ENCODE peak calls at places on chromosomes 1 and 21, in eight cellular contexts. P is nephron progenitor cell; C is fibroblast of lung; Z is fibroblast of the aortic adventitia; M is CD8-positive, alpha-beta T cell; L is upper lobe of right lung; H is endothelial cell; I is foreskin keratinocyte. T is an unnamed sample.

GRCh38 chr1:23424171-23424959 is at the start of gene TCEA3:
- DNase-seq in P (peak), C (no peak), Z (no peak), M (peak), L (peak), H (no peak), I (no peak), T (no peak)

GRCh38 chr1:3402258-3403010 is 52.0 kb upstream of the ARHGEF16 start:
- DNase-seq in P (no peak), C (peak), Z (peak), M (no peak), L (no peak), H (no peak), I (no peak), T (no peak)

GRCh38 chr1:36762174-36762573 is 272.1 kb downstream of the GRIK3 start:
- DNase-seq in P (no peak), C (no peak), Z (no peak), M (no peak), L (peak), H (no peak), I (no peak), T (no peak)

GRCh38 chr1:168234846-168235547 is 9.2 kb downstream of the SFT2D2 start:
- DNase-seq in P (no peak), C (peak), Z (peak), M (no peak), L (no peak), H (peak), I (peak), T (no peak)

GRCh38 chr1:93845554-93846150 is 33.4 kb downstream of the DNTTIP2 start:
- DNase-seq in P (peak), C (peak), Z (peak), M (no peak), L (no peak), H (no peak), I (peak), T (no peak)

GRCh38 chr1:65174585-65174984 is 26.6 kb downstream of the AK4 start:
- DNase-seq in P (no peak), C (peak), Z (peak), M (no peak), L (no peak), H (no peak), I (peak), T (no peak)

GRCh38 chr1:82329226-82329625 is 528.5 kb downstream of the ADGRL2 start:
- DNase-seq in P (no peak), C (no peak), Z (no peak), M (no peak), L (no peak), H (no peak), I (no peak), T (no peak)

GRCh38 chr1:238272145-238272544 is 381.4 kb upstream of the ZP4 start:
- DNase-seq in P (no peak), C (no peak), Z (no peak), M (no peak), L (no peak), H (no peak), I (no peak), T (no peak)

GRCh38 chr1:234582186-234582585 is 27.8 kb downstream of the IRF2BP2 start:
- DNase-seq in P (no peak), C (no peak), Z (no peak), M (no peak), L (no peak), H (no peak), I (no peak), T (no peak)

GRCh38 chr1:223771814-223772770 is 59.8 kb downstream of the CAPN2 start:
- DNase-seq in P (no peak), C (peak), Z (peak), M (no peak), L (no peak), H (peak), I (peak), T (no peak)

GRCh38 chr1:202811296-202812175 is 782 bp downstream of the PCAT6 start:
- DNase-seq in P (peak), C (no peak), Z (no peak), M (no peak), L (no peak), H (peak), I (no peak), T (no peak)

GRCh38 chr1:65948609-65949229 is 156.0 kb downstream of the PDE4B start:
- DNase-seq in P (no peak), C (peak), Z (peak), M (no peak), L (no peak), H (peak), I (no peak), T (no peak)

GRCh38 chr1:104064391-104064790 is 314.7 kb downstream of the AMY1C start:
- DNase-seq in P (no peak), C (peak), Z (no peak), M (no peak), L (no peak), H (no peak), I (peak), T (no peak)

GRCh38 chr1:19495816-19496528 is 10.6 kb upstream of the CAPZB start:
- DNase-seq in P (no peak), C (peak), Z (peak), M (no peak), L (no peak), H (no peak), I (no peak), T (no peak)

GRCh38 chr1:180560868-180561600 is 2.3 kb downstream of the OVAAL start:
- DNase-seq in P (no peak), C (peak), Z (peak), M (no peak), L (no peak), H (no peak), I (peak), T (no peak)

GRCh38 chr1:41151846-41152245 is 90.3 kb downstream of the SCMH1 start:
- DNase-seq in P (no peak), C (peak), Z (peak), M (no peak), L (no peak), H (no peak), I (no peak), T (no peak)

GRCh38 chr1:24501371-24502167 is 1.1 kb upstream of the RCAN3 start:
- DNase-seq in P (no peak), C (no peak), Z (no peak), M (peak), L (no peak), H (peak), I (peak), T (no peak)

GRCh38 chr1:229437443-229437842 is 3.5 kb upstream of the ACTA1 start:
- DNase-seq in P (no peak), C (peak), Z (peak), M (no peak), L (no peak), H (no peak), I (no peak), T (no peak)

GRCh38 chr1:7447093-7447492 is 324.0 kb upstream of the VAMP3 start:
- DNase-seq in P (no peak), C (no peak), Z (no peak), M (no peak), L (no peak), H (no peak), I (no peak), T (no peak)

GRCh38 chr1:57254006-57254405 is 169.9 kb downstream of the DAB1 start:
- DNase-seq in P (no peak), C (peak), Z (peak), M (no peak), L (no peak), H (no peak), I (peak), T (no peak)

GRCh38 chr1:12594966-12595838 is 22.8 kb downstream of the DHRS3 start:
- DNase-seq in P (peak), C (peak), Z (peak), M (peak), L (peak), H (peak), I (no peak), T (no peak)

GRCh38 chr1:100643430-100644196 is 75.9 kb upstream of the VCAM1 start:
- DNase-seq in P (no peak), C (peak), Z (peak), M (no peak), L (no peak), H (no peak), I (no peak), T (no peak)

GRCh38 chr1:52365746-52366516 is at the start of gene CC2D1B:
- DNase-seq in P (peak), C (peak), Z (peak), M (peak), L (peak), H (peak), I (peak), T (peak)

GRCh38 chr1:41682845-41683630 is 198.6 kb upstream of the EDN2 start:
- DNase-seq in P (no peak), C (peak), Z (no peak), M (no peak), L (peak), H (no peak), I (no peak), T (no peak)

GRCh38 chr1:61446531-61446991 is 278.4 kb downstream of the TM2D1 start:
- DNase-seq in P (no peak), C (peak), Z (peak), M (no peak), L (no peak), H (no peak), I (no peak), T (no peak)

GRCh38 chr21:27584266-27584665 is 617.4 kb upstream of the ADAMTS5 start:
- DNase-seq in P (no peak), C (no peak), Z (no peak), M (no peak), L (no peak), H (no peak), I (no peak), T (no peak)

GRCh38 chr21:42959754-42960153 is 14.6 kb upstream of the PKNOX1 start:
- DNase-seq in P (no peak), C (no peak), Z (no peak), M (no peak), L (no peak), H (no peak), I (no peak), T (no peak)

GRCh38 chr1:115408489-115409002 is 70.5 kb upstream of the NGF start:
- DNase-seq in P (no peak), C (no peak), Z (no peak), M (no peak), L (no peak), H (no peak), I (no peak), T (no peak)

GRCh38 chr1:63005812-63006211 is 221.9 kb downstream of the ATG4C start:
- DNase-seq in P (no peak), C (no peak), Z (no peak), M (no peak), L (no peak), H (no peak), I (no peak), T (no peak)

GRCh38 chr1:59236949-59237545 is 59.8 kb upstream of the FGGY start:
- DNase-seq in P (no peak), C (peak), Z (no peak), M (no peak), L (no peak), H (no peak), I (no peak), T (no peak)

GRCh38 chr1:167460836-167461235 is 57.5 kb downstream of the CD247 start:
- DNase-seq in P (no peak), C (no peak), Z (no peak), M (no peak), L (peak), H (no peak), I (no peak), T (no peak)

GRCh38 chr1:26286064-26286416 is 6.2 kb downstream of the SH3BGRL3 start:
- DNase-seq in P (no peak), C (no peak), Z (no peak), M (no peak), L (no peak), H (no peak), I (no peak), T (no peak)
- TF ChIP-seq CTCF in P (no peak), C (no peak), Z (no peak), M (no peak), L (no peak), H (no peak), I (no peak), T (no peak)

DNA sequence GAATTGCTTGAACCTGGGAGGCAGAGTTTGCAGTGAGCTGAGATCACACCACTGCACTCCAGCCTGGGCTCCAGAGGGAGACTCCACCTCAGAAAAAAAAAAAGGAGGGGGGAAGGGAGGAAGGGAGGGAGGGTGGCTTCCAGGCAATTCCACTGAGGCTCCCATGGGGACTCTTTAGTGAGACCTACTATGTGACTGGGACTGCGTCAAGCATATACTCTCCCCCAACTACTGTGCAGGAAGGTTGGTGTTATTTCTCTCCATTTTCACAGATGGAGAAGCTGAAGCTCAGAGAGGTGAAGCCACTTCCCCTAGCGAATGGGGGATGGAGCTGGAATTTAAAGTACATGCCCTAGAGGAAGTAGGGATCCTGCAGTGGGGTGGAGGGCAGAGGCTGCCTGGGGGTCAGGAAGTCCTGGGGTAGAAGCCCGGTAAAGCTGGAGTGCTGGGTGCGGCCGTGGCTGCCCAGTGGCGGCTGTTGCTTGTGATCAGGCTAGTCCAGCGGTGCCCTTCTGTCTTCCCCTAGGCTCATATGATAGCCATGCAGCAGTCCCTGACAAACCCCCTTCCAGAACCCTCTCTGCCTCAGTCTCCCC is 40.3 kb downstream of the RAP1GAP start:
- DNase-seq in P (no peak), C (no peak), Z (no peak), M (no peak), L (no peak), H (no peak), I (no peak), T (no peak)
- TF ChIP-seq CTCF in P (no peak), C (no peak), Z (no peak), M (no peak), L (no peak), H (no peak), I (no peak), T (no peak)

DNA sequence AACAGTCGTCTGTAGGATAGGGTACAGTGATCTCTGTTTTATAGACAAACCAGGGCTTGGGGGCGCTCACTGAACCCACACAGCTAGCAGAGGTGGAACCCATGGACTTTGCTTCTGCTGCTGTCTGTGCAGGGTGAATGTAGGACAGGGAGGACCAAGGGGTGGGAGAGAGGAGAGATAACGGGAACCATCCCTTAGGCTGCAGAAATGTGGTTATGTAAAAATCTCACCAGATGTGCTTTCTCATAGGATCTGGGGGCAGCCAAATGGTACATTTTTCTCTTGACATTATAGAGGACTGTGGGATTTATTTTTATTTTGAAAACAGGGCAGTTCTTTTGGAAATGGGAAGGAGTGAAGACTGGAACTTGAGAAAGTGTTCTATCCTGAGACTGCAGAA is 8.7 kb downstream of the NFASC start:
- DNase-seq in P (no peak), C (no peak), Z (peak), M (no peak), L (no peak), H (no peak), I (no peak), T (no peak)
- TF ChIP-seq CTCF in P (no peak), C (no peak), Z (no peak), M (no peak), L (no peak), H (no peak), I (no peak), T (no peak)

GRCh38 chr1:155504207-155504606 is 58.4 kb downstream of the ASH1L start:
- DNase-seq in P (no peak), C (peak), Z (peak), M (no peak), L (no peak), H (no peak), I (peak), T (no peak)
- TF ChIP-seq CTCF in P (no peak), C (peak), Z (peak), M (peak), L (peak), H (no peak), I (peak), T (peak)

GRCh38 chr1:31421404-31422040 is 8.5 kb downstream of the SERINC2 start:
- DNase-seq in P (peak), C (peak), Z (no peak), M (no peak), L (no peak), H (peak), I (no peak), T (no peak)
- TF ChIP-seq CTCF in P (peak), C (peak), Z (peak), M (no peak), L (peak), H (peak), I (peak), T (peak)

GRCh38 chr1:161171191-161171590 is 5.0 kb downstream of the PPOX start:
- DNase-seq in P (no peak), C (no peak), Z (no peak), M (no peak), L (no peak), H (no peak), I (no peak), T (no peak)
- TF ChIP-seq CTCF in P (no peak), C (no peak), Z (peak), M (no peak), L (no peak), H (no peak), I (peak), T (no peak)

DNA sequence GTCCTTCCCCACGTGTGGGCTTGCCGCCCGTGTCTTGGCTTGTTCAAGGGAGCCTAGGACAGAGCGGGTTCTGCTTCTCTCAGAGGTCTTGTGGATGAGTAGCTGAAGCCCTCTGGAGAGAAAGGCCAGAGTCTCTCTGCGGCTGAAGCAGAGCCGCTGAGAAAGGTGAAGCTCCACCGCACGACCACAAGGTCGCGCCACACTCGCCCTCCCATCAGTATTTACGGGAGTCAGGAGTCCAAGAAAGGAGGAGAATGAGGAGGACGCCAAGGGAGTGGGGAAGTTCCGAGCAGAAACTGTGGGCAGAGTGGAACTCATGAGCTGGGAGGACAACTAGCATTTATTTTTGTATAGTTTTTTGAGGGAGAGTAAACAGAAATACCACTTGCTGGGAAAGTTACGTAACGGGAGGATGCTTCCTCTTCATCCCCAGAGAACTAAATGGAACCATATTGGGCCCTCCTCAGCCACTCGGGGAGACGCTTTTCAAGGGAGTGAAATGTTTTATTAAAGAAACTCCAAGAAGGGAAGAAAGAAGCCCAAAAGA is 51.6 kb upstream of the HAO2 start:
- DNase-seq in P (peak), C (no peak), Z (no peak), M (no peak), L (no peak), H (peak), I (no peak), T (no peak)
- TF ChIP-seq CTCF in P (peak), C (no peak), Z (no peak), M (no peak), L (no peak), H (peak), I (peak), T (peak)

GRCh38 chr1:21302747-21303715 is 12.8 kb upstream of the ECE1 start:
- DNase-seq in P (no peak), C (peak), Z (peak), M (no peak), L (no peak), H (no peak), I (peak), T (no peak)
- TF ChIP-seq CTCF in P (no peak), C (no peak), Z (peak), M (no peak), L (no peak), H (no peak), I (peak), T (no peak)

GRCh38 chr1:54973205-54973921 is 7.1 kb upstream of the TMEM61 start:
- DNase-seq in P (peak), C (peak), Z (peak), M (no peak), L (no peak), H (peak), I (no peak), T (no peak)
- TF ChIP-seq CTCF in P (peak), C (peak), Z (peak), M (no peak), L (peak), H (no peak), I (peak), T (peak)

GRCh38 chr1:32178380-32179192 is 889 bp upstream of the TXLNA start:
- DNase-seq in P (no peak), C (no peak), Z (no peak), M (no peak), L (no peak), H (no peak), I (no peak), T (no peak)

GRCh38 chr1:32181065-32181464 is 1.6 kb downstream of the TXLNA start:
- DNase-seq in P (no peak), C (no peak), Z (no peak), M (no peak), L (no peak), H (no peak), I (no peak), T (no peak)

GRCh38 chr1:32179193-32179442 is 357 bp upstream of the TXLNA start:
- DNase-seq in P (no peak), C (no peak), Z (no peak), M (no peak), L (no peak), H (no peak), I (no peak), T (no peak)

GRCh38 chr1:32180186-32181060 is 948 bp downstream of the TXLNA start:
- DNase-seq in P (peak), C (peak), Z (peak), M (peak), L (peak), H (peak), I (peak), T (no peak)

DNA sequence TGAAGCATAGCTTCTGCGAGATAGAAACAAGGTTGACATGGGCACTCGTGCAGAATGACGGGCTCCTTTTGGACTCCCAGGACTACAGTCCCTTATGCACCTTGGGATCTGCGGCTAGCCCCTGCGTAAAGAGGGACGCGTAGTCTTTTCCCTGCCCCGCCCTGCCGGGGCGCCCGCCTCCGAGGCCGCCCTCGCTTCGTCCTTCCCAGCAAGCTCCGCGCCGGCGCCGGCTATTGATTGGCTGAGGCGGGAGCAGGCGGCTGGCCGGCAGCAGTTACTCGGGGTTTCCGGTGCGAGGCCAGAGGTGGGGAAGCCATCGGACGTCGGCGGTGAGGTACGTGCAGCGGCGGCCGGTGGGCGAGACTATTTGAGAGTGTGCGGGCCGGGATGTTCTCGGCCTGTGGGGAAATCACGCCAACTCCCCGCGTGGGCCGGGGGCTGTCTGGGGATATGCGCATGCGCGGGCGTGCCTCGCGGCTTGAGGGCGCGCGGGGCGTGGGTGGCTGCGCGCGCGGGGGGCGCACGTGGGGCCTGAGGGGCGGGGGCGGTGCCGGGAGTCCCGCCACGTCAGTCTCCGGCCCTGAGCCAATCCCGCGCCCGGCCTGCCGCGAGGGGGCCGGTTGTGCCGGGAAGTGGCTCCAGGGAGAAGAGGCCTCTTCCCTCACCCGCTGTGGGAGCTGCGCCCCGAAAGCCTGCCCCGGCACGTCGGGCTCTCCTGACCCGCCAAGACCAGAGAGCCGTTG is at the start of gene TXLNA:
- DNase-seq in P (peak), C (peak), Z (peak), M (peak), L (peak), H (peak), I (peak), T (peak)
- TF ChIP-seq CTCF in P (no peak), C (no peak), Z (peak), M (no peak), L (no peak), H (no peak), I (peak), T (peak)

T was measured in type B pancreatic cell.